ENCODE peak calls at places on chromosomes 4 and X, in eight cellular contexts. J, N, S, P, C, G, Y and B are unnamed samples.

GRCh38 chr4:128068927-128069326 is 7.8 kb downstream of the LARP1B start:
- DNase-seq in S (no peak), P (no peak), G (no peak), C (no peak), J (peak; percentile 24), N (no peak), Y (peak; percentile 40), B (no peak)

GRCh38 chr4:165016971-165017370 is 14.8 kb upstream of the TRIM60 start:
- DNase-seq in N (no peak), G (no peak), S (no peak), C (no peak), P (no peak), Y (peak; percentile 48), J (no peak), B (no peak)

GRCh38 chr4:142452132-142452855 is 393.8 kb downstream of the INPP4B start:
- DNase-seq in C (peak; percentile 38), G (no peak), S (no peak), P (no peak), N (no peak), J (peak; percentile 50), Y (no peak), B (no peak)

GRCh38 chr4:150579591-150580234 is 2.2 kb upstream of the MAB21L2 start:
- DNase-seq in G (no peak), N (no peak), Y (no peak), C (no peak), S (peak; percentile 64), J (peak; percentile 43), P (no peak), B (no peak)

GRCh38 chrX:108199691-108200090 is 108.1 kb downstream of the ATG4A start:
- DNase-seq in S (no peak), J (peak; percentile 22), Y (peak; percentile 72), N (no peak), G (no peak), C (no peak), P (no peak), B (no peak)

GRCh38 chr4:177480796-177481195 is 38.6 kb upstream of the AGA start:
- DNase-seq in Y (no peak), S (no peak), N (no peak), J (peak; percentile 93), C (peak; percentile 74), G (no peak), P (no peak), B (no peak)

GRCh38 chr4:93031431-93032098 is 727.8 kb downstream of the GRID2 start:
- DNase-seq in Y (no peak), J (no peak), P (no peak), S (no peak), N (no peak), G (no peak), C (no peak), B (no peak)

GRCh38 chr4:127852661-127853060 is 28.0 kb upstream of the PLK4 start:
- DNase-seq in S (no peak), P (no peak), C (no peak), G (no peak), J (no peak), Y (no peak), N (no peak), B (no peak)

GRCh38 chrX:7083468-7084396 is 63.8 kb upstream of the STS start:
- DNase-seq in J (peak; percentile 98), S (no peak), Y (no peak), P (peak; percentile 59), N (peak; percentile 42), C (peak; percentile 76), G (peak; percentile 1), B (peak; percentile 43)

GRCh38 chrX:102708900-102709299 is 3.3 kb upstream of the GPRASP2 start:
- DNase-seq in Y (no peak), J (no peak), G (no peak), P (no peak), S (no peak), C (no peak), N (no peak), B (no peak)

GRCh38 chr4:146155152-146155724 is 20.3 kb upstream of the LSM6 start:
- DNase-seq in G (no peak), N (no peak), J (no peak), Y (no peak), S (no peak), P (no peak), C (no peak), B (no peak)

GRCh38 chrX:31420711-31421151 is 348.9 kb upstream of the FTHL17 start:
- DNase-seq in S (no peak), N (no peak), Y (no peak), P (no peak), C (no peak), G (no peak), J (peak; percentile 10), B (no peak)

GRCh38 chr4:40000711-40001110 is 23.0 kb upstream of the PDS5A start:
- DNase-seq in C (no peak), Y (no peak), J (no peak), S (no peak), G (no peak), N (no peak), P (no peak), B (no peak)

GRCh38 chr4:174505892-174506291 is 16.4 kb downstream of the HPGD start:
- DNase-seq in J (no peak), G (no peak), N (no peak), Y (no peak), P (no peak), S (no peak), C (no peak), B (no peak)

GRCh38 chr4:8239226-8239625 is 30.3 kb upstream of the HTRA3 start:
- DNase-seq in S (no peak), G (no peak), Y (no peak), C (no peak), J (no peak), N (no peak), P (no peak), B (no peak)

GRCh38 chr4:41142946-41143720 is 71.2 kb downstream of the APBB2 start:
- DNase-seq in Y (peak; percentile 34), G (no peak), J (peak; percentile 92), N (no peak), S (no peak), C (peak; percentile 69), P (no peak), B (no peak)

GRCh38 chr4:16858275-16858752 is 40.1 kb downstream of the LDB2 start:
- DNase-seq in J (peak; percentile 94), C (no peak), G (no peak), N (no peak), Y (no peak), P (no peak), S (no peak), B (no peak)